ENCODE peak calls at places on chromosomes 13 and 19, in six cellular contexts. T is SK-N-SH, W is upper lobe of left lung, Z is neural progenitor cell, O is Calu3, P is BJ. S is an unnamed sample.
A peak's percentile ranks its signal among the peaks of the same experiment; 100 is the strongest.

GRCh38 chr13:78759704-78760103 is 100.7 kb upstream of the OBI1 start:
- DNase-seq in Z (no peak), P (no peak), W (no peak), O (no peak), T (peak; percentile 8), S (no peak)

GRCh38 chr19:4197625-4198466 is 15.4 kb downstream of the ANKRD24 start:
- DNase-seq in T (peak; percentile 81), W (no peak), O (no peak), Z (peak; percentile 74), P (no peak), S (peak; percentile 66)

GRCh38 chr13:90510319-90510718 is 837.2 kb upstream of the MIR17HG start:
- DNase-seq in Z (no peak), O (no peak), P (no peak), T (no peak), W (no peak), S (no peak)

GRCh38 chr19:45404557-45405434 is at the start of gene PPP1R13L:
- DNase-seq in O (peak; percentile 98), T (peak; percentile 92), Z (peak; percentile 86), W (peak; percentile 94), P (no peak), S (no peak)

GRCh38 chr13:21671793-21672680 is 1.2 kb downstream of the FGF9 start:
- DNase-seq in P (no peak), Z (peak; percentile 18), O (no peak), W (no peak), T (peak; percentile 31), S (peak; percentile 45)

GRCh38 chr19:36417752-36418286 is 625 bp downstream of the ZFP82 start:
- DNase-seq in O (no peak), T (no peak), W (no peak), Z (peak; percentile 63), P (no peak), S (no peak)

GRCh38 chr13:59700281-59700680 is 463.4 kb downstream of the DIAPH3 start:
- DNase-seq in P (no peak), W (no peak), T (no peak), O (no peak), Z (no peak), S (no peak)

GRCh38 chr19:12668937-12669271 is 2.3 kb downstream of the WDR83 start:
- DNase-seq in P (peak; percentile 7), Z (peak; percentile 53), O (peak; percentile 28), W (peak; percentile 66), T (peak; percentile 61), S (peak; percentile 48)

GRCh38 chr19:40200352-40201099 is 9.3 kb downstream of the MAP3K10 start:
- DNase-seq in T (no peak), Z (no peak), W (no peak), P (no peak), O (no peak), S (no peak)

GRCh38 chr13:43005460-43006236 is 13.6 kb upstream of the EPSTI1 start:
- DNase-seq in Z (no peak), P (no peak), O (no peak), T (no peak), W (no peak), S (no peak)

GRCh38 chr13:26760835-26761582 is 423 bp upstream of the GPR12 start:
- DNase-seq in P (no peak), W (no peak), T (peak; percentile 71), O (peak; percentile 3), Z (peak; percentile 45), S (peak; percentile 48)

GRCh38 chr19:50458396-50459066 is 17.8 kb upstream of the EMC10 start:
- DNase-seq in O (no peak), P (no peak), W (no peak), T (no peak), Z (no peak), S (no peak)

DNA sequence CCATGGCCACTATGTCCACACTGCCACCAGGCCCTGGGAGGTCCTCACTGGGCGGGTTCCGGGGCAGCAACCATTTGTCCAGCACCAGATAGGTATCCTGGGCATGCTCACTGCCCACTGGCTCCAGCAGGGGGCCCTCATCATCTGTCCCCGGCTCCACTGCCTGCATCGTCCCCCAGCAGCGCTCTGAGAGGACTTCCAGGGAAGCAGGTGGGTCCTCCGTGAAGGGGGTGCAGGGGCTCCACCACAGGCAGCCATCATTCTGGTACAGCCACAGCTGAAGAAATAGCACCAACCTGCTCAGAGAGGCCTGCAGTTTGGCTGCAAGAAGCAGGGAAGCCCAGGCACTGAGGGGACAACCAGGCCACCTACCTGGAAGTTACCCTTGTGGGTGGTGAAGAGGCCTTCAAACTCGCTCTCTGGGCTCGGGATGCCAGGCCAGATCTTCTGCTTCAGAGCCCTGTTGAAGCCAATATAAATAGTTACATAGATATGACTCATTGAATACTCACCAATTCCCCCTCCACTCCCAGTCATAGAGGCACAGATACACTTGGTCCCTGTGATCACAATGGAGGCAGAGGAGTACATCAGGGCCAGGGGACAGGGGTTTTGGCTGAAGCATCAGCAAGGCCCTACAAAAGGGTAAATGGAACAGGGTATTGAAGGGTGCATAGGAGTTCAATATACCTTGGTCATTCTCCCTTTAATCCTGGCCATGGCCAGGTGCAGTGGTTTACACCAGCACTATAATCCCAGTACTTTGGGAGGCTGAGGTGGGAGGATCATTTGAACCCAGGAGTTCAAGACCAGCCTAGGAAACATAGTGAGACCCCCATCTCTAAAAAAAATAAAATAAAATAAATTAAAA is 4.1 kb downstream of the SWSAP1 start:
- DNase-seq in Z (peak; percentile 88), W (peak; percentile 47), O (peak; percentile 45), P (no peak), T (peak; percentile 72), S (peak; percentile 82)
- TF ChIP-seq CTCF in Z (peak; percentile 69), W (peak; percentile 49), O (no peak), P (peak; percentile 58), T (peak; percentile 52), S (peak; percentile 72)

GRCh38 chr13:75687145-75687763 is 51.1 kb downstream of the LMO7 start:
- DNase-seq in O (no peak), T (peak; percentile 10), Z (peak; percentile 28), W (no peak), P (no peak), S (no peak)
- TF ChIP-seq CTCF in O (no peak), T (peak; percentile 72), Z (peak; percentile 55), W (no peak), P (peak; percentile 52), S (peak; percentile 68)

GRCh38 chr19:2944403-2944774 is 382 bp downstream of the ZNF77 start:
- DNase-seq in Z (no peak), W (no peak), O (no peak), T (no peak), P (no peak), S (no peak)

GRCh38 chr19:2949939-2950285 is 5.1 kb upstream of the ZNF77 start:
- DNase-seq in T (peak; percentile 72), O (peak; percentile 19), W (peak; percentile 61), P (no peak), Z (no peak), S (no peak)

GRCh38 chr19:2945575-2946184 is 909 bp upstream of the ZNF77 start:
- DNase-seq in O (no peak), W (no peak), Z (no peak), P (no peak), T (no peak), S (no peak)

GRCh38 chr19:2942928-2943640 is 1.7 kb downstream of the ZNF77 start:
- DNase-seq in O (no peak), T (no peak), P (no peak), Z (no peak), W (no peak), S (no peak)

GRCh38 chr19:2944775-2945574 is at the start of gene ZNF77:
- DNase-seq in W (peak; percentile 97), Z (peak; percentile 99), T (peak; percentile 99), P (peak; percentile 94), O (peak; percentile 96), S (peak; percentile 97)
- TF ChIP-seq CTCF in W (peak; percentile 43), Z (no peak), T (no peak), P (no peak), O (no peak), S (peak; percentile 61)

GRCh38 chr13:84528408-84529055 is 646.3 kb upstream of the SLITRK1 start:
- DNase-seq in P (no peak), Z (no peak), O (no peak), T (no peak), W (no peak), S (no peak)
- TF ChIP-seq CTCF in P (no peak), Z (no peak), O (no peak), T (no peak), W (no peak), S (no peak)

GRCh38 chr13:52849727-52850395 is 1.4 kb upstream of the PCDH8 start:
- DNase-seq in W (no peak), T (no peak), Z (peak; percentile 40), P (no peak), O (no peak), S (peak; percentile 52)

GRCh38 chr13:52851153-52851962 is 2.9 kb upstream of the PCDH8 start:
- DNase-seq in O (peak; percentile 28), W (peak; percentile 29), P (no peak), T (peak; percentile 68), Z (peak; percentile 97), S (peak; percentile 43)

GRCh38 chr13:52848455-52849190 is at the start of gene PCDH8:
- DNase-seq in O (peak; percentile 7), T (peak; percentile 93), Z (peak; percentile 96), P (no peak), W (no peak), S (peak; percentile 97)

GRCh38 chr13:52852444-52852843 is 4.0 kb upstream of the PCDH8 start:
- DNase-seq in Z (no peak), P (no peak), O (no peak), W (no peak), T (peak; percentile 66), S (no peak)

DNA sequence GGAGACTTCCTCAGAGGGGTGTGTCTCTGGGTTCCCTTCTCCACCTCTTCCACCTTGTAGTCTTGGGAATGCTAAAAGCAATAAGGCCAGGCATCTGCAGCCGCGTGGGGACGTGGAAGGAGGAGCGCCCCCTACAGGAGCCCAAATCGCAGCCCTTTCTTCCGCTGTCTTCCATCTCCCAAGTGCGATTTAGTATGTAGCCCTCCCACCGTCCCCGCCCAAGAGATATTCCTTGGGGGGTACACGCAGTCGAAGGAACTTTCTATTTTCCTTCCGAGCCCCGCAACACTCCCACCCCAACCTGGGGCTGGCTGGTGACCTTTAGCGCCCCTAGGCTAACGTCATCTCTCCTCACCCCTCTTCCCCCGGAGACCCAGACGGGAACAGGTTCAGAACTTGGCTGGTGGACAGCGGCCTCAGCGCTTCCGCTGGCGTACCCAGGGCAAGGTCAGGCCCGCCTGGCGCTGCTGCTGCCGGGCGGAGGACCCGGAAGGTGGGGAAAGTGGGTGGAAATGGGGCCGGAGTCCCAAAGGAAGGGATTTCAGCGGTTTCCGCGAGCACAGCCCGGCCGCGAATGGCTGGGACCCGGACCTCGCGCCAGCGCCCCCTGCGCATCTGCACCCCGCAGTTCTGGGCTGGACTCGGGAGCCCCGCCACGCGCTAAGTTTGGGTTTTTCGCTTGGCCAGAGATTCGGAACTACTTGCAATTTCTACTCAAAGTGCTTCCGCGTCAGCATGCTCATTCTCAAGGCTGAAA is 2.1 kb upstream of the PCDH8 start:
- DNase-seq in O (peak; percentile 73), T (peak; percentile 71), P (no peak), Z (peak; percentile 93), W (peak; percentile 58), S (peak; percentile 79)
- TF ChIP-seq CTCF in O (no peak), T (peak; percentile 26), P (peak; percentile 12), Z (peak; percentile 80), W (no peak), S (peak; percentile 84)